ENCODE peak calls at places on chromosome 7, in eight cellular contexts. One of them, this sample, is unnamed.

GRCh38 chr7:126856691-126857291 is 395.9 kb downstream of the GRM8 start:
- DNase-seq in hepatocyte: peak; percentile 25
- DNase-seq in dorsolateral prefrontal cortex: no peak
- DNase-seq in Peyer's patch: no peak
- DNase-seq in fibroblast of lung: no peak
- DNase-seq in body of pancreas: no peak
- DNase-seq in IMR-90: no peak
- DNase-seq in OCI-LY7: peak; percentile 19
- DNase-seq in this sample: peak; percentile 22

GRCh38 chr7:101924171-101924570 is 106.7 kb downstream of the CUX1 start:
- DNase-seq in hepatocyte: no peak
- DNase-seq in dorsolateral prefrontal cortex: no peak
- DNase-seq in Peyer's patch: no peak
- DNase-seq in fibroblast of lung: peak; percentile 88
- DNase-seq in body of pancreas: no peak
- DNase-seq in IMR-90: peak; percentile 86
- DNase-seq in OCI-LY7: no peak
- DNase-seq in this sample: no peak

GRCh38 chr7:83429493-83429892 is 219.4 kb downstream of the SEMA3E start:
- DNase-seq in hepatocyte: no peak
- DNase-seq in dorsolateral prefrontal cortex: no peak
- DNase-seq in Peyer's patch: no peak
- DNase-seq in fibroblast of lung: no peak
- DNase-seq in body of pancreas: no peak
- DNase-seq in IMR-90: no peak
- DNase-seq in OCI-LY7: no peak
- DNase-seq in this sample: no peak

GRCh38 chr7:102993532-102994029 is 80.8 kb downstream of the LRRC17 start:
- DNase-seq in hepatocyte: peak; percentile 32
- DNase-seq in dorsolateral prefrontal cortex: no peak
- DNase-seq in Peyer's patch: no peak
- DNase-seq in fibroblast of lung: peak; percentile 91
- DNase-seq in body of pancreas: peak; percentile 15
- DNase-seq in IMR-90: peak; percentile 86
- DNase-seq in OCI-LY7: no peak
- DNase-seq in this sample: no peak

GRCh38 chr7:118372530-118372929 is 148.0 kb downstream of the ANKRD7 start:
- DNase-seq in hepatocyte: no peak
- DNase-seq in dorsolateral prefrontal cortex: no peak
- DNase-seq in Peyer's patch: no peak
- DNase-seq in fibroblast of lung: peak; percentile 68
- DNase-seq in body of pancreas: no peak
- DNase-seq in IMR-90: no peak
- DNase-seq in OCI-LY7: no peak
- DNase-seq in this sample: no peak

GRCh38 chr7:47418910-47419309 is 163.0 kb downstream of the TNS3 start:
- DNase-seq in hepatocyte: no peak
- DNase-seq in dorsolateral prefrontal cortex: no peak
- DNase-seq in Peyer's patch: no peak
- DNase-seq in fibroblast of lung: peak; percentile 96
- DNase-seq in body of pancreas: no peak
- DNase-seq in IMR-90: peak; percentile 97
- DNase-seq in OCI-LY7: no peak
- DNase-seq in this sample: no peak

GRCh38 chr7:158247758-158248487 is 339.7 kb downstream of the PTPRN2 start:
- DNase-seq in hepatocyte: no peak
- DNase-seq in dorsolateral prefrontal cortex: no peak
- DNase-seq in Peyer's patch: no peak
- DNase-seq in fibroblast of lung: no peak
- DNase-seq in body of pancreas: no peak
- DNase-seq in IMR-90: no peak
- DNase-seq in OCI-LY7: no peak
- DNase-seq in this sample: no peak

GRCh38 chr7:55498770-55499169 is 73.5 kb downstream of the VOPP1 start:
- DNase-seq in hepatocyte: no peak
- DNase-seq in dorsolateral prefrontal cortex: peak; percentile 14
- DNase-seq in Peyer's patch: no peak
- DNase-seq in fibroblast of lung: no peak
- DNase-seq in body of pancreas: no peak
- DNase-seq in IMR-90: no peak
- DNase-seq in OCI-LY7: no peak
- DNase-seq in this sample: no peak

GRCh38 chr7:27106181-27106905 is 3.9 kb upstream of the HOXA2 start:
- DNase-seq in hepatocyte: no peak
- DNase-seq in dorsolateral prefrontal cortex: no peak
- DNase-seq in Peyer's patch: no peak
- DNase-seq in fibroblast of lung: peak; percentile 55
- DNase-seq in body of pancreas: no peak
- DNase-seq in IMR-90: peak; percentile 58
- DNase-seq in OCI-LY7: no peak
- DNase-seq in this sample: no peak

GRCh38 chr7:99141756-99142726 is 1.9 kb downstream of the SMURF1 start:
- DNase-seq in hepatocyte: peak; percentile 84
- DNase-seq in dorsolateral prefrontal cortex: peak; percentile 63
- DNase-seq in Peyer's patch: peak; percentile 66
- DNase-seq in fibroblast of lung: peak; percentile 86
- DNase-seq in body of pancreas: peak; percentile 58
- DNase-seq in IMR-90: peak; percentile 79
- DNase-seq in OCI-LY7: peak; percentile 42
- DNase-seq in this sample: peak; percentile 88

GRCh38 chr7:22932896-22933295 is 81.0 kb downstream of the HYCC1 start:
- DNase-seq in hepatocyte: no peak
- DNase-seq in dorsolateral prefrontal cortex: no peak
- DNase-seq in Peyer's patch: no peak
- DNase-seq in fibroblast of lung: peak; percentile 50
- DNase-seq in body of pancreas: no peak
- DNase-seq in IMR-90: no peak
- DNase-seq in OCI-LY7: no peak
- DNase-seq in this sample: no peak

GRCh38 chr7:72462311-72462710 is 50.2 kb upstream of the CALN1 start:
- DNase-seq in hepatocyte: no peak
- DNase-seq in dorsolateral prefrontal cortex: no peak
- DNase-seq in Peyer's patch: no peak
- DNase-seq in fibroblast of lung: no peak
- DNase-seq in body of pancreas: no peak
- DNase-seq in IMR-90: no peak
- DNase-seq in OCI-LY7: no peak
- DNase-seq in this sample: no peak

GRCh38 chr7:1998146-1998545 is 234.6 kb downstream of the MAD1L1 start:
- DNase-seq in hepatocyte: no peak
- DNase-seq in dorsolateral prefrontal cortex: no peak
- DNase-seq in Peyer's patch: no peak
- DNase-seq in fibroblast of lung: no peak
- DNase-seq in body of pancreas: no peak
- DNase-seq in IMR-90: no peak
- DNase-seq in OCI-LY7: no peak
- DNase-seq in this sample: no peak

GRCh38 chr7:43303740-43304241 is 191.3 kb downstream of the HECW1 start:
- DNase-seq in hepatocyte: no peak
- DNase-seq in dorsolateral prefrontal cortex: peak; percentile 71
- DNase-seq in Peyer's patch: no peak
- DNase-seq in fibroblast of lung: peak; percentile 66
- DNase-seq in body of pancreas: no peak
- DNase-seq in IMR-90: peak; percentile 2
- DNase-seq in OCI-LY7: no peak
- DNase-seq in this sample: no peak

GRCh38 chr7:17307558-17307957 is 9.1 kb downstream of the AHR start:
- DNase-seq in hepatocyte: no peak
- DNase-seq in dorsolateral prefrontal cortex: no peak
- DNase-seq in Peyer's patch: no peak
- DNase-seq in fibroblast of lung: no peak
- DNase-seq in body of pancreas: no peak
- DNase-seq in IMR-90: peak; percentile 7
- DNase-seq in OCI-LY7: no peak
- DNase-seq in this sample: no peak

GRCh38 chr7:157663061-157663863 is 326.5 kb downstream of the DNAJB6 start:
- DNase-seq in hepatocyte: peak; percentile 54
- DNase-seq in dorsolateral prefrontal cortex: no peak
- DNase-seq in Peyer's patch: no peak
- DNase-seq in fibroblast of lung: peak; percentile 74
- DNase-seq in body of pancreas: no peak
- DNase-seq in IMR-90: no peak
- DNase-seq in OCI-LY7: no peak
- DNase-seq in this sample: no peak

GRCh38 chr7:13312327-13312726 is 624.9 kb downstream of the ARL4A start:
- DNase-seq in hepatocyte: no peak
- DNase-seq in dorsolateral prefrontal cortex: no peak
- DNase-seq in Peyer's patch: no peak
- DNase-seq in fibroblast of lung: no peak
- DNase-seq in body of pancreas: no peak
- DNase-seq in IMR-90: no peak
- DNase-seq in OCI-LY7: peak; percentile 33
- DNase-seq in this sample: no peak

GRCh38 chr7:80783688-80784327 is 135.0 kb downstream of the SEMA3C start:
- DNase-seq in hepatocyte: no peak
- DNase-seq in dorsolateral prefrontal cortex: no peak
- DNase-seq in Peyer's patch: no peak
- DNase-seq in fibroblast of lung: peak; percentile 71
- DNase-seq in body of pancreas: no peak
- DNase-seq in IMR-90: peak; percentile 65
- DNase-seq in OCI-LY7: no peak
- DNase-seq in this sample: no peak
- H3K4me3 ChIP-seq in hepatocyte: no peak overlapping the region
- H3K4me3 ChIP-seq in dorsolateral prefrontal cortex: no peak overlapping the region
- H3K4me3 ChIP-seq in Peyer's patch: no peak overlapping the region
- H3K4me3 ChIP-seq in fibroblast of lung: no peak overlapping the region
- H3K4me3 ChIP-seq in body of pancreas: no peak overlapping the region
- H3K4me3 ChIP-seq in IMR-90: no peak overlapping the region
- H3K4me3 ChIP-seq in OCI-LY7: no peak overlapping the region
- H3K4me3 ChIP-seq in this sample: no peak overlapping the region

GRCh38 chr7:134925766-134926165 is 60.5 kb upstream of the AGBL3 start:
- DNase-seq in hepatocyte: no peak
- DNase-seq in dorsolateral prefrontal cortex: no peak
- DNase-seq in Peyer's patch: no peak
- DNase-seq in fibroblast of lung: peak; percentile 41
- DNase-seq in body of pancreas: no peak
- DNase-seq in IMR-90: no peak
- DNase-seq in OCI-LY7: no peak
- DNase-seq in this sample: no peak
- H3K27ac ChIP-seq in hepatocyte: no peak overlapping the region
- H3K27ac ChIP-seq in dorsolateral prefrontal cortex: no peak overlapping the region
- H3K27ac ChIP-seq in Peyer's patch: no peak overlapping the region
- H3K27ac ChIP-seq in fibroblast of lung: peak overlapping the region; percentile 30
- H3K27ac ChIP-seq in body of pancreas: no peak overlapping the region
- H3K27ac ChIP-seq in IMR-90: no peak overlapping the region
- H3K27ac ChIP-seq in OCI-LY7: no peak overlapping the region
- H3K27ac ChIP-seq in this sample: no peak overlapping the region

GRCh38 chr7:38890597-38890996 is 18.4 kb downstream of the VPS41 start:
- DNase-seq in hepatocyte: no peak
- DNase-seq in dorsolateral prefrontal cortex: no peak
- DNase-seq in Peyer's patch: no peak
- DNase-seq in fibroblast of lung: no peak
- DNase-seq in body of pancreas: no peak
- DNase-seq in IMR-90: no peak
- DNase-seq in OCI-LY7: no peak
- DNase-seq in this sample: no peak

GRCh38 chr7:38886265-38886664 is 22.7 kb downstream of the VPS41 start:
- DNase-seq in hepatocyte: no peak
- DNase-seq in dorsolateral prefrontal cortex: no peak
- DNase-seq in Peyer's patch: no peak
- DNase-seq in fibroblast of lung: no peak
- DNase-seq in body of pancreas: no peak
- DNase-seq in IMR-90: no peak
- DNase-seq in OCI-LY7: no peak
- DNase-seq in this sample: no peak

GRCh38 chr7:38893061-38893460 is 15.9 kb downstream of the VPS41 start:
- DNase-seq in hepatocyte: no peak
- DNase-seq in dorsolateral prefrontal cortex: no peak
- DNase-seq in Peyer's patch: no peak
- DNase-seq in fibroblast of lung: peak; percentile 26
- DNase-seq in body of pancreas: no peak
- DNase-seq in IMR-90: peak; percentile 62
- DNase-seq in OCI-LY7: no peak
- DNase-seq in this sample: no peak

GRCh38 chr7:38889079-38889478 is 19.9 kb downstream of the VPS41 start:
- DNase-seq in hepatocyte: no peak
- DNase-seq in dorsolateral prefrontal cortex: no peak
- DNase-seq in Peyer's patch: no peak
- DNase-seq in fibroblast of lung: no peak
- DNase-seq in body of pancreas: no peak
- DNase-seq in IMR-90: no peak
- DNase-seq in OCI-LY7: no peak
- DNase-seq in this sample: no peak

GRCh38 chr7:38889872-38890432 is 19.0 kb downstream of the VPS41 start:
- DNase-seq in hepatocyte: no peak
- DNase-seq in dorsolateral prefrontal cortex: no peak
- DNase-seq in Peyer's patch: no peak
- DNase-seq in fibroblast of lung: no peak
- DNase-seq in body of pancreas: no peak
- DNase-seq in IMR-90: no peak
- DNase-seq in OCI-LY7: no peak
- DNase-seq in this sample: no peak
- TF ChIP-seq CTCF in hepatocyte: peak; percentile 10
- TF ChIP-seq CTCF in dorsolateral prefrontal cortex: peak; percentile 23
- TF ChIP-seq CTCF in Peyer's patch: no peak
- TF ChIP-seq CTCF in fibroblast of lung: no peak
- TF ChIP-seq CTCF in body of pancreas: no peak
- TF ChIP-seq CTCF in IMR-90: no peak
- TF ChIP-seq CTCF in OCI-LY7: peak; percentile 48
- TF ChIP-seq CTCF in this sample: peak; percentile 6

GRCh38 chr7:129559564-129559963 is 52.0 kb upstream of the NRF1 start:
- DNase-seq in hepatocyte: no peak
- DNase-seq in dorsolateral prefrontal cortex: no peak
- DNase-seq in Peyer's patch: no peak
- DNase-seq in fibroblast of lung: no peak
- DNase-seq in body of pancreas: no peak
- DNase-seq in IMR-90: no peak
- DNase-seq in OCI-LY7: no peak
- DNase-seq in this sample: no peak
- H3K4me3 ChIP-seq in hepatocyte: no peak overlapping the region
- H3K4me3 ChIP-seq in dorsolateral prefrontal cortex: no peak overlapping the region
- H3K4me3 ChIP-seq in Peyer's patch: no peak overlapping the region
- H3K4me3 ChIP-seq in fibroblast of lung: no peak overlapping the region
- H3K4me3 ChIP-seq in body of pancreas: no peak overlapping the region
- H3K4me3 ChIP-seq in IMR-90: no peak overlapping the region
- H3K4me3 ChIP-seq in OCI-LY7: no peak overlapping the region
- H3K4me3 ChIP-seq in this sample: no peak overlapping the region

GRCh38 chr7:28466885-28467284 is 54.6 kb downstream of the CREB5 start:
- DNase-seq in hepatocyte: no peak
- DNase-seq in dorsolateral prefrontal cortex: no peak
- DNase-seq in Peyer's patch: no peak
- DNase-seq in fibroblast of lung: no peak
- DNase-seq in body of pancreas: no peak
- DNase-seq in IMR-90: no peak
- DNase-seq in OCI-LY7: no peak
- DNase-seq in this sample: no peak
- H3K27ac ChIP-seq in hepatocyte: no peak overlapping the region
- H3K27ac ChIP-seq in dorsolateral prefrontal cortex: no peak overlapping the region
- H3K27ac ChIP-seq in Peyer's patch: no peak overlapping the region
- H3K27ac ChIP-seq in fibroblast of lung: no peak overlapping the region
- H3K27ac ChIP-seq in body of pancreas: no peak overlapping the region
- H3K27ac ChIP-seq in IMR-90: no peak overlapping the region
- H3K27ac ChIP-seq in OCI-LY7: no peak overlapping the region
- H3K27ac ChIP-seq in this sample: no peak overlapping the region

DNA sequence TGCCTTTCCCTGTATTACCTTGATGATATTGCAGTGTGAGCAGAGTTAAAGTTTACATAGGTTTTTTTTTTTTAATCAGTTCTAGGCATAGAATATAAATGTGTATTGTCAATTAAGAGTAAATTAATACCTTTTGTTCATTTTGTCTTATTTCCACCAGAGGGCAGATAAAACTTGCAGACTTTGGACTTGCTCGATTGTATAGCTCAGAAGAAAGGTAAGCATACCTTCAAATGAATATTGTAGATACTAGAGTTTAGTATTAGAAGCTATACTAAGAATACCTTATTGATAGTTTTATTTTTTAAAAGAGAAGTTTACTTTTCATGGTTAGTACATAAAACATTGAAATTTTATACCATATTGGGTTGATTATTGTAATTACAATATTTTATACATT is 86.8 kb downstream of the MPLKIP start:
- DNase-seq in hepatocyte: no peak
- DNase-seq in dorsolateral prefrontal cortex: no peak
- DNase-seq in Peyer's patch: no peak
- DNase-seq in fibroblast of lung: no peak
- DNase-seq in body of pancreas: no peak
- DNase-seq in IMR-90: no peak
- DNase-seq in OCI-LY7: peak; percentile 32
- DNase-seq in this sample: no peak
- TF ChIP-seq CTCF in hepatocyte: peak; percentile 34
- TF ChIP-seq CTCF in dorsolateral prefrontal cortex: peak; percentile 18
- TF ChIP-seq CTCF in Peyer's patch: peak; percentile 30
- TF ChIP-seq CTCF in fibroblast of lung: no peak
- TF ChIP-seq CTCF in body of pancreas: no peak
- TF ChIP-seq CTCF in IMR-90: peak; percentile 8
- TF ChIP-seq CTCF in OCI-LY7: peak; percentile 71
- TF ChIP-seq CTCF in this sample: peak; percentile 18